ENCODE peak calls at places on chromosomes 6 and 20, in four cellular contexts. S is iPS-NIHi11, N is Karpas-422, M is G401. T is an unnamed sample.

GRCh38 chr6:137637161-137637560 is 143.0 kb upstream of the OLIG3 start:
- DNase-seq in S (peak; percentile 17), N (no peak), M (no peak), T (no peak)

GRCh38 chr6:63486196-63486595 is 86.1 kb upstream of the LOC128125822 start:
- DNase-seq in S (no peak), N (no peak), M (no peak), T (no peak)

GRCh38 chr6:86723729-86724128 is 213.6 kb upstream of the HTR1E start:
- DNase-seq in S (no peak), N (no peak), M (no peak), T (no peak)

GRCh38 chr6:131013495-131013894 is 49.5 kb downstream of the EPB41L2 start:
- DNase-seq in S (no peak), N (no peak), M (no peak), T (peak; percentile 60)

GRCh38 chr6:28719275-28719940 is 193.7 kb downstream of the GPX5 start:
- DNase-seq in S (no peak), N (peak; percentile 78), M (no peak), T (no peak)

GRCh38 chr6:144283781-144284473 is 1.2 kb upstream of the UTRN start:
- DNase-seq in S (no peak), N (peak; percentile 44), M (no peak), T (no peak)

GRCh38 chr20:50188879-50189680 is 1.6 kb upstream of the CEBPB start:
- DNase-seq in S (no peak), N (no peak), M (no peak), T (no peak)

GRCh38 chr6:38185244-38185643 is 365.7 kb downstream of the ZFAND3 start:
- DNase-seq in S (no peak), N (no peak), M (no peak), T (peak; percentile 74)

GRCh38 chr6:151400473-151400872 is 9.1 kb upstream of the ZBTB2 start:
- DNase-seq in S (no peak), N (no peak), M (no peak), T (no peak)

GRCh38 chr6:37125779-37126553 is 44.0 kb upstream of the PIM1 start:
- DNase-seq in S (peak; percentile 62), N (no peak), M (peak; percentile 75), T (no peak)

GRCh38 chr20:8095648-8096572 is 36.2 kb upstream of the PLCB1 start:
- DNase-seq in S (no peak), N (no peak), M (no peak), T (no peak)

GRCh38 chr20:44019638-44020335 is 105.1 kb downstream of the TOX2 start:
- DNase-seq in S (no peak), N (no peak), M (no peak), T (no peak)

GRCh38 chr20:49948809-49949507 is 12.8 kb downstream of the RNF114 start:
- DNase-seq in S (no peak), N (peak; percentile 32), M (no peak), T (no peak)

GRCh38 chr6:9397981-9398559 is 962.7 kb upstream of the SLC35B3 start:
- DNase-seq in S (no peak), N (no peak), M (no peak), T (no peak)

GRCh38 chr20:32859961-32860360 is 1.2 kb downstream of the EFCAB8 start:
- DNase-seq in S (no peak), N (no peak), M (no peak), T (no peak)

GRCh38 chr6:4582506-4582905 is 193.7 kb upstream of the CDYL start:
- DNase-seq in S (no peak), N (no peak), M (no peak), T (no peak)

GRCh38 chr6:106858653-106859092 is 115.9 kb downstream of the CD24 start:
- DNase-seq in S (no peak), N (no peak), M (no peak), T (no peak)

GRCh38 chr6:24451581-24452041 is 37.8 kb downstream of the GPLD1 start:
- DNase-seq in S (no peak), N (no peak), M (no peak), T (no peak)

GRCh38 chr6:78251930-78252329 is 599.1 kb downstream of the MEI4 start:
- DNase-seq in S (no peak), N (no peak), M (no peak), T (no peak)

GRCh38 chr6:150267686-150268561 is 100.9 kb upstream of the IYD start:
- DNase-seq in S (no peak), N (no peak), M (peak; percentile 78), T (no peak)

GRCh38 chr20:57461726-57462125 is 63.2 kb downstream of the CTCFL start:
- DNase-seq in S (no peak), N (no peak), M (no peak), T (no peak)

GRCh38 chr6:10154251-10154650 is 260.6 kb downstream of the TFAP2A start:
- DNase-seq in S (no peak), N (no peak), M (no peak), T (no peak)